ENCODE peak calls at places on chromosomes 1 and 21, in nine cellular contexts. F is AG04449, M is mucosa of descending colon, G is astrocyte of the spinal cord, K is epithelial cell of esophagus, X is ovary, J is left ventricle myocardium inferior, Z is OCI-LY7, A is WTC11. D is an unnamed sample.

GRCh38 chr1:8027748-8028631 is 1.9 kb upstream of the ERRFI1 start:
- DNase-seq in Z (no peak), X (no peak), M (peak), K (peak), F (peak), J (no peak), G (peak), A (no peak), D (no peak)

GRCh38 chr21:15692711-15693110 is 37.1 kb upstream of the USP25 start:
- DNase-seq in Z (no peak), X (no peak), K (no peak), G (peak), F (no peak), A (no peak), J (no peak), M (no peak), D (no peak)

GRCh38 chr1:88075813-88076212 is 608.3 kb upstream of the PKN2 start:
- DNase-seq in F (no peak), X (no peak), M (no peak), J (no peak), G (no peak), Z (no peak), A (no peak), K (no peak), D (no peak)

GRCh38 chr21:19463966-19464365 is 1060.4 kb upstream of the TMPRSS15 start:
- DNase-seq in G (no peak), Z (no peak), M (no peak), X (no peak), K (no peak), F (no peak), J (no peak), A (no peak), D (no peak)

GRCh38 chr1:168470821-168471473 is 72.8 kb downstream of the XCL2 start:
- DNase-seq in A (no peak), X (no peak), K (peak), F (peak), M (no peak), J (no peak), G (peak), Z (no peak), D (no peak)

GRCh38 chr1:211327341-211327921 is 798 bp downstream of the TRAF5 start:
- DNase-seq in A (peak), X (no peak), F (no peak), J (no peak), K (peak), M (peak), Z (peak), G (peak), D (peak)

GRCh38 chr1:201468501-201468843 is 516 bp downstream of the PHLDA3 start:
- DNase-seq in K (no peak), A (peak), Z (no peak), F (no peak), G (no peak), M (no peak), X (peak), J (peak), D (peak)

GRCh38 chr21:42671778-42672593 is 18.6 kb downstream of the PDE9A start:
- DNase-seq in G (peak), X (no peak), M (no peak), Z (no peak), A (no peak), F (no peak), J (no peak), K (peak), D (no peak)

GRCh38 chr1:65339866-65340483 is 30.6 kb downstream of the DNAJC6 start:
- DNase-seq in F (no peak), X (no peak), M (peak), A (no peak), Z (no peak), K (peak), J (no peak), G (peak), D (no peak)

GRCh38 chr1:175833502-175833901 is 90.1 kb upstream of the TNR start:
- DNase-seq in F (no peak), M (no peak), K (no peak), X (no peak), J (no peak), A (no peak), Z (no peak), G (no peak), D (no peak)

GRCh38 chr21:16455978-16456377 is 726.2 kb downstream of the USP25 start:
- DNase-seq in G (peak), X (no peak), Z (no peak), A (no peak), J (no peak), M (no peak), F (no peak), K (no peak), D (no peak)

GRCh38 chr1:214192825-214193643 is 87.9 kb upstream of the SMYD2 start:
- DNase-seq in F (no peak), Z (no peak), G (no peak), X (no peak), K (no peak), A (no peak), M (no peak), J (no peak), D (no peak)

GRCh38 chr1:179036844-179037465 is 11.3 kb downstream of the FAM20B start:
- DNase-seq in Z (no peak), M (no peak), F (no peak), X (no peak), G (no peak), K (peak), J (no peak), A (no peak), D (peak)

GRCh38 chr21:39676054-39676771 is 63.5 kb downstream of the B3GALT5 start:
- DNase-seq in Z (no peak), X (no peak), J (peak), A (no peak), F (no peak), K (peak), M (no peak), G (peak), D (no peak)

GRCh38 chr21:43262427-43262826 is 93.6 kb downstream of the CRYAA start:
- DNase-seq in X (no peak), F (no peak), A (no peak), K (peak), Z (no peak), J (peak), M (no peak), G (no peak), D (no peak)

GRCh38 chr1:150322310-150322709 is 977 bp downstream of the PRPF3 start:
- DNase-seq in Z (no peak), F (no peak), X (no peak), M (no peak), A (no peak), K (peak), J (no peak), G (no peak), D (no peak)

GRCh38 chr1:78586572-78586971 is 33.7 kb upstream of the IFI44L start:
- DNase-seq in J (no peak), K (peak), X (no peak), M (no peak), F (peak), G (peak), Z (no peak), A (no peak), D (no peak)

GRCh38 chr1:226628624-226629155 is 80.1 kb downstream of the STUM start:
- DNase-seq in A (no peak), K (no peak), J (no peak), X (no peak), Z (no peak), M (no peak), G (no peak), F (no peak), D (no peak)

GRCh38 chr1:16677552-16678423 is 11.0 kb upstream of the RNU1-3 start:
- DNase-seq in F (peak), M (peak), A (peak), G (peak), J (no peak), K (peak), X (no peak), Z (peak), D (peak)

GRCh38 chr1:161001537-161001936 is 19.4 kb downstream of the F11R start:
- DNase-seq in M (no peak), F (no peak), X (no peak), K (no peak), G (no peak), Z (no peak), A (no peak), J (no peak), D (no peak)

GRCh38 chr1:183870351-183871077 is 65.6 kb downstream of the RGL1 start:
- DNase-seq in G (no peak), Z (no peak), A (no peak), M (peak), X (peak), K (peak), F (no peak), J (peak), D (no peak)

GRCh38 chr1:174077755-174078490 is 55.8 kb upstream of the RC3H1 start:
- DNase-seq in X (no peak), A (no peak), G (peak), M (no peak), F (no peak), K (no peak), Z (no peak), J (no peak), D (no peak)

GRCh38 chr1:203072002-203072607 is 13.7 kb downstream of the MYOG start:
- DNase-seq in G (no peak), F (no peak), M (no peak), K (no peak), J (no peak), X (no peak), A (no peak), Z (no peak), D (no peak)
- TF ChIP-seq CTCF in G (no peak), F (no peak), M (no peak), K (no peak), J (no peak), X (no peak), A (no peak), Z (no peak), D (no peak)

GRCh38 chr1:35345439-35345981 is 77.0 kb downstream of the ZMYM4 start:
- DNase-seq in X (no peak), Z (no peak), G (no peak), F (no peak), J (no peak), A (peak), M (no peak), K (peak), D (no peak)
- TF ChIP-seq CTCF in X (no peak), Z (peak), G (no peak), F (no peak), J (no peak), A (no peak), M (no peak), K (no peak), D (no peak)

GRCh38 chr1:147665521-147665920 is 4.8 kb downstream of the ACP6 start:
- DNase-seq in Z (no peak), J (no peak), X (no peak), G (no peak), K (no peak), M (no peak), F (no peak), A (no peak), D (no peak)
- TF ChIP-seq CTCF in Z (peak), J (peak), X (no peak), G (peak), K (peak), M (no peak), F (peak), A (no peak), D (no peak)

GRCh38 chr1:116531917-116532316 is 38.9 kb downstream of the CD58 start:
- DNase-seq in K (no peak), A (no peak), F (no peak), J (no peak), M (no peak), Z (no peak), X (no peak), G (no peak), D (no peak)
- TF ChIP-seq CTCF in K (no peak), A (no peak), F (no peak), J (no peak), M (no peak), Z (no peak), X (no peak), G (no peak), D (no peak)

GRCh38 chr1:116359871-116360270 is 13.2 kb upstream of the ATP1A1 start:
- DNase-seq in J (no peak), A (no peak), G (no peak), Z (no peak), K (no peak), F (no peak), M (no peak), X (no peak), D (no peak)
- TF ChIP-seq CTCF in J (no peak), A (no peak), G (no peak), Z (no peak), K (no peak), F (no peak), M (no peak), X (no peak), D (no peak)

GRCh38 chr1:1317420-1317819 is 7.0 kb downstream of the INTS11 start:
- DNase-seq in K (no peak), F (no peak), A (no peak), J (no peak), X (no peak), Z (no peak), G (no peak), M (no peak), D (no peak)

GRCh38 chr1:1320666-1321448 is 3.6 kb downstream of the INTS11 start:
- DNase-seq in M (no peak), F (no peak), J (no peak), G (no peak), X (no peak), Z (no peak), K (no peak), A (no peak), D (no peak)

GRCh38 chr1:1318131-1318652 is 6.3 kb downstream of the INTS11 start:
- DNase-seq in A (no peak), J (peak), K (peak), F (peak), X (peak), M (peak), Z (no peak), G (peak), D (no peak)

GRCh38 chr1:1319646-1319941 is 4.9 kb downstream of the INTS11 start:
- DNase-seq in A (no peak), F (no peak), M (no peak), K (no peak), X (no peak), G (no peak), J (no peak), Z (no peak), D (no peak)

DNA sequence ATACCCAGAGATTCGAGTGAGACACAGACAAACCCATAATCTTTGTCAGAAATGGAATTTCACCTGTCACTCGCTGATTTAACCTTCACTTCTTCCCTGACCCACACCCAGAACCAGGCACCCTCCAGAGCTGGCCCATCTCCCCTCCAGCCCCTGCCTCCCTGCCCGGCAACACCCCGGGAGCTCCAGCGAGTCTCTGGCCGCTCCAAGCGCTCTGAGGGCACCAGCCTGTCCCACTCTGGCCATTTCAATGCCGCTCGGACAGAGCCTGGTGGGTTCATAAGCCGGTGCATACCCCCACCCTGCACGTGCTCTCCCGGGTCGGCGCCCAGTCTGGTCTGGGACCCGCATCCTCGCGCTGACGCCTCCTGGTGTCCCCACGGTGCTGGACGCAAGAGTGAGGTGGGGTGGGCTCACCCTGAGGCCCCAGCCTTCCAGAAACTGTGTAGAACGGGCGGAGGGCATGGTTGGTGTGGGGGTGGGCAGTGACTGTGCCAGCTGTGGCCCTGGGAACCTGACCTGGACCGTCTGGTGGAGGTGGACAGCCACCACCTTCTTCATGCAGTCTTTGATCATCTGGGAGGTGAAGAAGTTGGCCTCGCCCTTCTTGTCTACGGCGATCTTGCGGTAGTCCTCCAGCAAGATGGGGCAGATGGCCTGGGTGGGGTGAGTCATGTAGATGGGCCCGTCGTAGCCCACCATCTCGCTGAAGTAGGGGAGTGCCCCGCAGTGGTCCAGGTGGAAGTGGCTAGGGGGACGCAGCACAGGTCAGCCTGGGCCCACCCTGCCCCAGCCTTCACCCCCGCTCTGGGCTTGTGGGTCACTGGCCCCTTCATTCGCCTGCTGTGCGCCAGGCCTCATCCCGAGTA is 5.4 kb downstream of the INTS11 start:
- DNase-seq in J (no peak), A (no peak), X (no peak), K (no peak), M (no peak), F (no peak), G (no peak), Z (no peak), D (no peak)
- TF ChIP-seq CTCF in J (no peak), A (no peak), X (no peak), K (no peak), M (no peak), F (no peak), G (no peak), Z (no peak), D (no peak)

GRCh38 chr1:239718997-239719628 is 332.7 kb downstream of the CHRM3 start:
- DNase-seq in M (no peak), Z (no peak), F (no peak), J (no peak), G (no peak), K (no peak), X (no peak), A (no peak), D (no peak)

GRCh38 chr1:239719642-239720258 is 333.4 kb downstream of the CHRM3 start:
- DNase-seq in M (peak), X (no peak), F (no peak), A (no peak), J (no peak), K (no peak), Z (no peak), G (no peak), D (no peak)

GRCh38 chr1:239718571-239718970 is 332.2 kb downstream of the CHRM3 start:
- DNase-seq in F (no peak), K (no peak), X (no peak), A (no peak), G (no peak), J (no peak), Z (no peak), M (no peak), D (no peak)

GRCh38 chr1:239722080-239722479 is 335.7 kb downstream of the CHRM3 start:
- DNase-seq in K (peak), X (no peak), Z (no peak), F (no peak), A (no peak), G (no peak), M (no peak), J (no peak), D (no peak)

GRCh38 chr1:239717097-239718051 is 331.0 kb downstream of the CHRM3 start:
- DNase-seq in K (no peak), G (no peak), X (no peak), F (no peak), M (peak), A (no peak), Z (no peak), J (no peak), D (no peak)
- TF ChIP-seq CTCF in K (no peak), G (no peak), X (no peak), F (no peak), M (no peak), A (no peak), Z (no peak), J (no peak), D (no peak)